ENCODE peak calls at places on chromosome 4, in five cellular contexts. K, Q, W, B and S are unnamed samples.

GRCh38 chr4:34486964-34487363 is 1757.3 kb downstream of the ARAP2 start:
- DNase-seq in K (no peak), Q (no peak), W (no peak), B (no peak), S (no peak)

GRCh38 chr4:152072001-152072485 is 311.2 kb upstream of the GATB start:
- DNase-seq in K (no peak), Q (no peak), W (no peak), B (no peak), S (no peak)

GRCh38 chr4:20248155-20248558 is 3.5 kb upstream of the SLIT2 start:
- DNase-seq in K (no peak), Q (no peak), W (peak; percentile 43), B (no peak), S (no peak)

GRCh38 chr4:99945718-99946345 is 586 bp downstream of the DNAJB14 start:
- DNase-seq in K (peak; percentile 31), Q (no peak), W (peak; percentile 33), B (no peak), S (peak; percentile 64)

GRCh38 chr4:182842991-182843390 is 74.2 kb downstream of the DCTD start:
- DNase-seq in K (no peak), Q (no peak), W (no peak), B (no peak), S (no peak)

GRCh38 chr4:107838763-107839162 is 14.0 kb downstream of the SGMS2 start:
- DNase-seq in K (no peak), Q (no peak), W (no peak), B (no peak), S (no peak)

GRCh38 chr4:171203425-171203824 is 609.8 kb upstream of the GALNTL6 start:
- DNase-seq in K (no peak), Q (no peak), W (no peak), B (no peak), S (no peak)

GRCh38 chr4:16129336-16129735 is 45.5 kb upstream of the PROM1 start:
- DNase-seq in K (no peak), Q (no peak), W (no peak), B (no peak), S (no peak)

GRCh38 chr4:73068496-73069337 is 799 bp downstream of the COX18 start:
- DNase-seq in K (no peak), Q (no peak), W (peak; percentile 39), B (no peak), S (no peak)

GRCh38 chr4:105936901-105937300 is 41.6 kb downstream of the NPNT start:
- DNase-seq in K (no peak), Q (no peak), W (no peak), B (no peak), S (no peak)

GRCh38 chr4:73021634-73022033 is 47.9 kb downstream of the COX18 start:
- DNase-seq in K (no peak), Q (no peak), W (peak; percentile 26), B (peak; percentile 17), S (no peak)

GRCh38 chr4:38021751-38022150 is 61.6 kb downstream of the PTTG2 start:
- DNase-seq in K (no peak), Q (no peak), W (no peak), B (no peak), S (no peak)

GRCh38 chr4:180150818-180151217 is 2092.4 kb upstream of the TENM3 start:
- DNase-seq in K (no peak), Q (no peak), W (peak; percentile 17), B (no peak), S (no peak)

GRCh38 chr4:77418333-77418732 is 187.3 kb upstream of the CXCL13 start:
- DNase-seq in K (no peak), Q (no peak), W (no peak), B (no peak), S (no peak)

GRCh38 chr4:100311181-100311580 is 120.9 kb upstream of the DDIT4L start:
- DNase-seq in K (no peak), Q (no peak), W (no peak), B (no peak), S (no peak)

GRCh38 chr4:20368926-20369325 is 117.2 kb downstream of the SLIT2 start:
- DNase-seq in K (no peak), Q (no peak), W (no peak), B (no peak), S (no peak)

GRCh38 chr4:151785484-151786157 is 24.8 kb upstream of the GATB start:
- DNase-seq in K (no peak), Q (no peak), W (no peak), B (no peak), S (no peak)

GRCh38 chr4:68463796-68464195 is 16.5 kb downstream of the TMPRSS11E start:
- DNase-seq in K (no peak), Q (no peak), W (no peak), B (no peak), S (no peak)

GRCh38 chr4:27861381-27861787 is 1000.7 kb downstream of the STIM2 start:
- DNase-seq in K (no peak), Q (no peak), W (peak; percentile 69), B (no peak), S (no peak)

GRCh38 chr4:128357286-128357685 is 69.7 kb upstream of the PGRMC2 start:
- DNase-seq in K (no peak), Q (no peak), W (no peak), B (no peak), S (no peak)

GRCh38 chr4:183241771-183242170 is 78.3 kb downstream of the CLDN22 start:
- DNase-seq in K (no peak), Q (no peak), W (no peak), B (no peak), S (no peak)

GRCh38 chr4:180057198-180057821 is 2185.9 kb upstream of the TENM3 start:
- DNase-seq in K (peak; percentile 13), Q (no peak), W (peak; percentile 30), B (peak; percentile 1), S (no peak)

GRCh38 chr4:102500371-102501175 is 586 bp upstream of the NFKB1 start:
- DNase-seq in K (peak; percentile 43), Q (peak; percentile 37), W (peak; percentile 55), B (no peak), S (peak; percentile 39)
- TF ChIP-seq CTCF in K (no peak), Q (no peak), W (peak; percentile 15), B (no peak), S (no peak)

DNA sequence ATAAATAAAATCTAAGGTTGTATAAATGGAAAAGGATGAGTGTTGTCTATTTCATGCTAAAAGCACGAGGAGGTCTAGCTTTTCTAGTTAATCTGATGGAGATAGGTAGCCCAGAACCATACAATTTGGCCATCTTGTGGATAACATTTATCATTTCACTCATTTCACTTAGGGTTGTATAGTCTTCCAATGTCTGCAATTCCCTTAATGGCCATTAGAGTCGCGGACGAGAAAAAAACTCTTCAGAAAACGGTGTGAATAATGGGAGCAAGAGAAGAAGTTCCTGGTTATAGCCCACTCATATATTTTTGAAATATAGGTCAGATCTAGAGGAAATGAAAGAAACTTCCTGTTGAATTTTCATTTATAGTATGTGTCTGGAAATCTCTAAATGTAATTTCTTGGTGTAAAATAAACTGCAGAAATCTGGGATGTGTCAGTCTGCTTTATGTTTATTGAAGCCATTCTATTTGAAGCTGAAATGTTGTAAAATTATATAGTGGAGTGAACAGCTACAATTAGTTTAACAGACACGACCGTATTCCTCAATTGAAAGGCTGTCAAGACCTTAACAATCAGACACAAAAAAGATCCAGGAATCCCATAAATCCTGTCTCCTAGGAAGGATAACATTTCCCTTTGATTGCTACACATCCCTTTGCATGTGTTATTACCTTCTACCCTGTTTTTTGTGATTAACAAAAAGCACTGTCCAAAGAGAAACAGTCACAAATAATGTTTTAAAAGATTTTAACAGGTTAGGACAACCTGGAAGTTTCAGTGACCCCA is 47.7 kb upstream of the MGST2 start:
- DNase-seq in K (no peak), Q (no peak), W (peak; percentile 36), B (no peak), S (no peak)
- TF ChIP-seq CTCF in K (peak; percentile 45), Q (no peak), W (peak; percentile 52), B (peak; percentile 11), S (peak; percentile 37)

GRCh38 chr4:12414181-12414812 is 985.6 kb upstream of the HS3ST1 start:
- DNase-seq in K (no peak), Q (peak; percentile 54), W (no peak), B (no peak), S (no peak)

GRCh38 chr4:12411072-12411471 is 982.4 kb upstream of the HS3ST1 start:
- DNase-seq in K (no peak), Q (no peak), W (no peak), B (no peak), S (no peak)

DNA sequence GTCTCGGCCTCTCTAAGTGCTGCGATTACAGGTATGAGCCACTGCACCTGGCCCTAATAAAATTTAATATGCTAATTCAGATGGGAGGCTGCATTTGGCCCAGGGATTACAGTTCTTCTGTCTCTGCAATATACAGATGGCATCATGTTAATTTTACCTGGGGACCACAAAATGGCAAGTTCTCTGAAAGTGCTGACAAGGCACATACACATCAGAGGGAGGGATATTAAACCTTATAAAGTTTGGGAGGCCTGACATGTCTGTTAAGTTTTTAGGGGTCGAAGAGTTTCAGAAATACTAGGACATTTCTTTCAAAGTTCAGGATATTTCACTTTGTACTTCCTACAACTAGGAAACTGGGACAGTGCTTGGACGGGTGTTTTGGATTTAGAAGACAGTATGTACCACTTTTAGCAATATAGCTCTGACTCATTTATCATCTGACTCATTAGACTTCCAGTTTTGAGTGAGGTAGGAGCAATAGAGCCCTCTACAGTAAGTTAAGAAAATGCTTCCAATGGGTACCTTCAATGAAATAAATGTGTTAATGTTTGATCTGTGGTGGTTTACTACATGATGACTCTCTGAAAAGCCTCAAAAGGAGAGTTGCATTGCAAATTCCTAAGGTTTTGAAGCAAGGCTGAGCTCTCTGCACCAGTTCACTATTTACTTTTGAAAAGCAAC is 981.0 kb upstream of the HS3ST1 start:
- DNase-seq in K (no peak), Q (no peak), W (peak; percentile 15), B (no peak), S (no peak)
- TF ChIP-seq CTCF in K (no peak), Q (no peak), W (peak; percentile 19), B (no peak), S (no peak)

GRCh38 chr4:33126002-33126401 is 2405.8 kb downstream of the PCDH7 start:
- DNase-seq in K (no peak), Q (no peak), W (no peak), B (no peak), S (no peak)
- TF ChIP-seq CTCF in K (no peak), Q (no peak), W (no peak), B (no peak), S (no peak)

GRCh38 chr4:25844957-25845712 is 17.7 kb downstream of the SEL1L3 start:
- DNase-seq in K (no peak), Q (no peak), W (no peak), B (no peak), S (no peak)
- TF ChIP-seq CTCF in K (no peak), Q (no peak), W (no peak), B (no peak), S (no peak)

DNA sequence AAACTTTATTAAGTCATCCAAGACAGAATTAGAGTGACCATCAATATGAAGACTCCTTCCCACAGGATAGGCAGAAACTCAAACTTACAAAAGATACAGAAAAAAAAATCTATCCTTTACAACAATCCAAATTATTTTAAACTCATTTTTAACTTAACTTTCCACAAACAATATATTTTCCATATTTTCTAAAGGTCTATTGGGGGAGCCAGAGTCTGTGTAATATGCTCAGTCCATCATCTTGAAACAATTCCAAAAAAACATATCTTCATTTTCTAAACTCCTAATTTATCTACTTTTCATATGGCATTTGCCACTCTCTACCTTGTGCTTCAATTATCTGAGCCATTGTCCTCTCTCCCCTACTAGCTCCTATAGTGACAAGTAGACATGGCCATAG is 378.1 kb downstream of the PDGFC start:
- DNase-seq in K (no peak), Q (no peak), W (no peak), B (no peak), S (no peak)
- TF ChIP-seq CTCF in K (no peak), Q (peak; percentile 42), W (no peak), B (no peak), S (peak; percentile 15)